ENCODE peak calls at places on chromosome 13, in five cellular contexts. X is progenitor cell of endocrine pancreas, R is nephron progenitor cell, Q is epithelial cell of proximal tubule, A is heart right ventricle. Z is an unnamed sample.

GRCh38 chr13:88622362-88622973 is 951.3 kb downstream of the SLITRK5 start:
- DNase-seq in X (no peak), R (no peak), Q (no peak), A (no peak), Z (no peak)

GRCh38 chr13:50026788-50027473 is 11.7 kb downstream of the KCNRG start:
- DNase-seq in X (no peak), R (no peak), Q (no peak), A (no peak), Z (no peak)

GRCh38 chr13:103694471-103694870 is 628.3 kb upstream of the SLC10A2 start:
- DNase-seq in X (no peak), R (no peak), Q (no peak), A (no peak), Z (no peak)

GRCh38 chr13:77800219-77800618 is 102.7 kb downstream of the SLAIN1 start:
- DNase-seq in X (no peak), R (no peak), Q (no peak), A (no peak), Z (no peak)

GRCh38 chr13:94323746-94324408 is 155.6 kb downstream of the DCT start:
- DNase-seq in X (no peak), R (no peak), Q (no peak), A (no peak), Z (no peak)

GRCh38 chr13:42364613-42365000 is 92.7 kb downstream of the AKAP11 start:
- DNase-seq in X (no peak), R (no peak), Q (no peak), A (no peak), Z (no peak)

GRCh38 chr13:110367620-110368019 is 60.5 kb downstream of the COL4A2 start:
- DNase-seq in X (no peak), R (no peak), Q (no peak), A (no peak), Z (no peak)

GRCh38 chr13:95620498-95621140 is 23.9 kb downstream of the DZIP1 start:
- DNase-seq in X (no peak), R (no peak), Q (no peak), A (no peak), Z (no peak)

GRCh38 chr13:112213467-112214245 is 146.7 kb downstream of the SOX1 start:
- DNase-seq in X (no peak), R (no peak), Q (no peak), A (no peak), Z (no peak)

GRCh38 chr13:114124921-114125320 is 7.5 kb downstream of the RASA3 start:
- DNase-seq in X (no peak), R (no peak), Q (peak), A (no peak), Z (no peak)

GRCh38 chr13:40103864-40104263 is 448.4 kb downstream of the COG6 start:
- DNase-seq in X (no peak), R (no peak), Q (no peak), A (no peak), Z (no peak)

GRCh38 chr13:70353096-70353495 is 244.8 kb upstream of the KLHL1 start:
- DNase-seq in X (no peak), R (peak), Q (no peak), A (no peak), Z (no peak)

GRCh38 chr13:33999830-34000605 is 182.1 kb downstream of the RFC3 start:
- DNase-seq in X (no peak), R (no peak), Q (no peak), A (no peak), Z (no peak)

GRCh38 chr13:30113531-30113930 is 193.8 kb downstream of the KATNAL1 start:
- DNase-seq in X (no peak), R (no peak), Q (no peak), A (no peak), Z (no peak)

GRCh38 chr13:19071161-19071936 is 110.3 kb downstream of the TUBA3C start:
- DNase-seq in X (no peak), R (no peak), Q (no peak), A (no peak), Z (no peak)

GRCh38 chr13:109779074-109779473 is 7.3 kb downstream of the IRS2 start:
- DNase-seq in X (no peak), R (no peak), Q (no peak), A (no peak), Z (no peak)

GRCh38 chr13:41668130-41668757 is 210.9 kb downstream of the RGCC start:
- DNase-seq in X (peak), R (peak), Q (peak), A (peak), Z (peak)

GRCh38 chr13:80141114-80141849 is 199.6 kb downstream of the SPRY2 start:
- DNase-seq in X (no peak), R (no peak), Q (no peak), A (peak), Z (no peak)

GRCh38 chr13:30809787-30810186 is 74.4 kb downstream of the ALOX5AP start:
- DNase-seq in X (no peak), R (no peak), Q (no peak), A (no peak), Z (no peak)

GRCh38 chr13:73602295-73602694 is 531.9 kb downstream of the KLF12 start:
- DNase-seq in X (no peak), R (no peak), Q (no peak), A (no peak), Z (no peak)

GRCh38 chr13:76868451-76868850 is 17.8 kb downstream of the KCTD12 start:
- DNase-seq in X (no peak), R (no peak), Q (no peak), A (no peak), Z (no peak)

GRCh38 chr13:59643239-59643865 is 520.4 kb downstream of the DIAPH3 start:
- DNase-seq in X (no peak), R (no peak), Q (no peak), A (no peak), Z (no peak)

GRCh38 chr13:87234981-87235380 is 436.2 kb upstream of the SLITRK5 start:
- DNase-seq in X (no peak), R (no peak), Q (no peak), A (no peak), Z (no peak)

GRCh38 chr13:67023088-67023893 is 206.8 kb downstream of the PCDH9 start:
- DNase-seq in X (no peak), R (no peak), Q (peak), A (no peak), Z (no peak)

GRCh38 chr13:19156013-19156825 is 25.4 kb downstream of the TUBA3C start:
- DNase-seq in X (no peak), R (no peak), Q (no peak), A (no peak), Z (no peak)

GRCh38 chr13:101465877-101466276 is 13.4 kb downstream of the ITGBL1 start:
- DNase-seq in X (no peak), R (no peak), Q (no peak), A (no peak), Z (no peak)

GRCh38 chr13:94657167-94657566 is 55.2 kb downstream of the SOX21 start:
- DNase-seq in X (no peak), R (no peak), Q (no peak), A (no peak), Z (no peak)

GRCh38 chr13:72384186-72384823 is 343.1 kb downstream of the MZT1 start:
- DNase-seq in X (no peak), R (no peak), Q (no peak), A (no peak), Z (no peak)

GRCh38 chr13:22064854-22065646 is 394.2 kb downstream of the FGF9 start:
- DNase-seq in X (no peak), R (peak), Q (no peak), A (no peak), Z (no peak)

GRCh38 chr13:66803013-66803739 is 427.0 kb downstream of the PCDH9 start:
- DNase-seq in X (no peak), R (no peak), Q (no peak), A (no peak), Z (no peak)

GRCh38 chr13:38895075-38895474 is 95.6 kb downstream of the STOML3 start:
- DNase-seq in X (no peak), R (no peak), Q (no peak), A (no peak), Z (no peak)

GRCh38 chr13:41178040-41178439 is 16.3 kb downstream of the KBTBD7 start:
- DNase-seq in X (no peak), R (no peak), Q (no peak), A (no peak), Z (no peak)

GRCh38 chr13:113106666-113107065 is 1.1 kb downstream of the F7 start:
- DNase-seq in X (no peak), R (no peak), Q (no peak), A (no peak), Z (no peak)

GRCh38 chr13:101452519-101453485 is at the start of gene ITGBL1:
- DNase-seq in X (no peak), R (no peak), Q (no peak), A (no peak), Z (no peak)

GRCh38 chr13:113105032-113105993 is at the start of gene F7:
- DNase-seq in X (no peak), R (no peak), Q (no peak), A (no peak), Z (no peak)

GRCh38 chr13:85590231-85590931 is 208.8 kb downstream of the SLITRK6 start:
- DNase-seq in X (no peak), R (no peak), Q (no peak), A (no peak), Z (no peak)

GRCh38 chr13:67383358-67383757 is 153.2 kb upstream of the PCDH9 start:
- DNase-seq in X (no peak), R (no peak), Q (no peak), A (no peak), Z (no peak)

GRCh38 chr13:24605923-24606372 is 74.3 kb upstream of the ATP12A start:
- DNase-seq in X (no peak), R (no peak), Q (no peak), A (no peak), Z (no peak)
- TF ChIP-seq CTCF in X (peak), R (peak), Q (peak), A (no peak), Z (peak)

DNA sequence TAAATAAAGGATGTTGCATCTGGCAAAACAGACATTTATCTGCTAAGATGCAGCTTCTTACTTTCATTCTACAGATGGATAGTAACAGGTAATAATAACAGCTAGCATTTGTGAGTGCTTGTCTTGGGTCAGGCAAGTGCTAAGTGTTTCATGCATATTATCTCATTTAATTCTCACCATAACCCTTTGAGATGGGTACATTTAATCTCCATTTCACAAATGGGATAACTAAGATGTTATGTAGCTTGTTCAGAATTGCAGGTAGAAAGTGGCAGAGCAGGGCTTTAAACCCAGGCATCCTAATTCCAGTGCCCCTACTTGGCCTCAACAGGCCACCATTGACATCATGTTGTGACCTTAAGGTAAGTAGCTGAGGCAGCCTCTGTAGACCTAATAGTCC is 69.8 kb downstream of the LMO7 start:
- DNase-seq in X (no peak), R (no peak), Q (no peak), A (no peak), Z (no peak)
- TF ChIP-seq CTCF in X (no peak), R (no peak), Q (no peak), A (no peak), Z (no peak)

GRCh38 chr13:20369886-20370361 is 137.8 kb upstream of the GJB6 start:
- DNase-seq in X (no peak), R (no peak), Q (no peak), A (no peak), Z (no peak)
- TF ChIP-seq CTCF in X (no peak), R (no peak), Q (no peak), A (no peak), Z (no peak)

GRCh38 chr13:52969373-52969772 is 59.2 kb upstream of the OLFM4 start:
- DNase-seq in X (no peak), R (no peak), Q (no peak), A (no peak), Z (no peak)

GRCh38 chr13:52968074-52968700 is 60.4 kb upstream of the OLFM4 start:
- DNase-seq in X (peak), R (peak), Q (peak), A (peak), Z (peak)
- TF ChIP-seq CTCF in X (peak), R (peak), Q (peak), A (peak), Z (peak)

Z was measured in neural crest cell.